ENCODE peak calls at places on chromosomes 4 and X, in ten cellular contexts. W, Y, A, V, C, P, J, L, Q and O are unnamed samples.

GRCh38 chr4:37977471-37978452 is 17.6 kb downstream of the PTTG2 start:
- DNase-seq in W (peak; percentile 86), Y (peak; percentile 90), A (peak; percentile 80), V (peak; percentile 52), C (peak; percentile 72), P (peak; percentile 69), J (peak; percentile 38), L (peak; percentile 28), Q (peak; percentile 4), O (peak; percentile 74)

GRCh38 chr4:163681208-163681821 is 186.8 kb downstream of the TMA16 start:
- DNase-seq in W (peak; percentile 61), Y (no peak), A (no peak), V (peak; percentile 15), C (no peak), P (peak; percentile 3), J (no peak), L (no peak), Q (no peak), O (peak; percentile 24)

GRCh38 chr4:173243917-173244658 is 75.5 kb downstream of the GALNT7 start:
- DNase-seq in W (no peak), Y (no peak), A (no peak), V (no peak), C (peak; percentile 56), P (no peak), J (no peak), L (no peak), Q (no peak), O (no peak)

GRCh38 chr4:1047106-1047975 is 35.9 kb downstream of the FGFRL1 start:
- DNase-seq in W (no peak), Y (peak; percentile 67), A (no peak), V (peak; percentile 24), C (peak; percentile 71), P (peak; percentile 71), J (no peak), L (no peak), Q (no peak), O (no peak)

GRCh38 chr4:82601242-82602015 is 39.6 kb upstream of the TMEM150C start:
- DNase-seq in W (peak; percentile 6), Y (no peak), A (no peak), V (no peak), C (no peak), P (no peak), J (no peak), L (no peak), Q (no peak), O (no peak)

GRCh38 chr4:20603671-20604313 is 96.5 kb upstream of the PACRGL start:
- DNase-seq in W (no peak), Y (no peak), A (no peak), V (no peak), C (no peak), P (peak; percentile 86), J (no peak), L (peak; percentile 2), Q (no peak), O (no peak)

GRCh38 chrX:110145854-110146253 is 142.9 kb downstream of the TMEM164 start:
- DNase-seq in W (peak; percentile 47), Y (no peak), A (peak; percentile 58), V (no peak), C (peak; percentile 39), P (peak; percentile 36), J (no peak), L (no peak), Q (no peak), O (peak; percentile 53)

GRCh38 chr4:13160906-13161305 is 323.2 kb downstream of the RAB28 start:
- DNase-seq in W (no peak), Y (no peak), A (no peak), V (no peak), C (no peak), P (no peak), J (no peak), L (peak; percentile 9), Q (no peak), O (no peak)

DNA sequence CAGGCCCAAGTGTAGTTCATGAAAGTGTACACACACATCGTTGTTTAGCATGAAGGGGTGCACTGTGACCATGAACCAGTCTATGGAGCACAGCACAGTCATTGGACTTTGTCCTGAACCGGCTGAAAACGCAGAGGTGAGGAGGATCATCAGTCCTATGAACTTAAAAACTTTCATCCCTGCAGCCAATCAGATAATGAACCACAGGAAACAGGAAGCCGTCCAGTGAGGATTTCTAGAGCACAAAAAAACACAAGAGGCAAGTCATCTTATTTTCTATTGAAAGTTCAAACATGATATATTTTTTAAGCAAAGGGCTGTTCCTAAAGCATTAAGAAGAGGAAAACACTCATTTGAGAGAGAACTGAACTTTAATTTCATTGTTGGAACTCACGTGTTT is 91.8 kb downstream of the PLAC1 start:
- DNase-seq in W (no peak), Y (no peak), A (no peak), V (no peak), C (no peak), P (peak; percentile 29), J (no peak), L (no peak), Q (no peak), O (no peak)
- TF ChIP-seq POLR2A in W (no peak), Y (no peak), A (no peak), V (no peak), C (no peak), P (no peak), J (no peak), L (no peak), Q (no peak), O (no peak)

DNA sequence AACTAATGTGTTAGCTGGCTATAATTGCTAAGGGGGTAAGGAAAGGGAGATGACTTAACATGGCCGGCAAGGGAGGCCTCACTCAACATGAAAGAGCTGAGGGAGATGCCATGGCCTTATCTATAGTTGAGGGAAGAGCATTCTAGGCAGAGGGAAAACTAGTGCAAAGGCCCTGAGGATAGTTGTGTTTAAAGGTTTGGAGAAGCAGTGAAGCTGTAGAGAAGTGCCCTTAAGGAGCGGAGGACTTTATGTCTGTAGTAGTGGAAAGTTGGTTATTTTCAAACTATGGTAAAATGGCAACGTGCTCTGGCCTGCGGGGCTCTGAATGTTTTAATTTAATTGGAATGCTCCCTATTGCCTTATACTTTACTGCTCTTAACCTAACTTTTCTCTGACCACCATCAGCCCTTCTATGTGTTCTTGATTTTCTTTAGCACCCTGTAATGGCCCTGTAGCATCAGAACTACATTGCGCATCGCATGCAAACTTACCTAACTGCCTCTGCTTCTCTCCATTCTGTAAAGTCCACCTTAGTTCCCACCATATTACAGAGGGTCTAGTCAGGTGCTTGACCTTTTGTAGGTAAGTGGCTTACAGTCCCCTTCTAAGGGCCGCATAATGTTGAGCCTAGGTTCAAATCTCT is 35.8 kb downstream of the ERVMER34-1 start:
- DNase-seq in W (no peak), Y (no peak), A (no peak), V (no peak), C (no peak), P (no peak), J (no peak), L (no peak), Q (no peak), O (no peak)
- TF ChIP-seq POLR2A in W (no peak), Y (no peak), A (no peak), V (peak; percentile 47), C (no peak), P (peak; percentile 44), J (no peak), L (no peak), Q (no peak), O (no peak)

GRCh38 chrX:153764786-153765137 is 713 bp downstream of the PLXNB3 start:
- DNase-seq in W (no peak), Y (peak; percentile 74), A (no peak), V (peak; percentile 19), C (no peak), P (no peak), J (no peak), L (no peak), Q (no peak), O (peak; percentile 20)

GRCh38 chrX:153766871-153767673 is 3.0 kb downstream of the PLXNB3 start:
- DNase-seq in W (no peak), Y (peak; percentile 66), A (peak; percentile 77), V (peak; percentile 14), C (no peak), P (no peak), J (no peak), L (no peak), Q (no peak), O (peak; percentile 37)

GRCh38 chrX:153763989-153764755 is at the start of gene PLXNB3:
- DNase-seq in W (peak; percentile 78), Y (peak; percentile 92), A (peak; percentile 93), V (peak; percentile 85), C (peak; percentile 88), P (peak; percentile 56), J (peak; percentile 79), L (peak; percentile 84), Q (no peak), O (peak; percentile 92)

GRCh38 chrX:153766098-153766817 is 2.2 kb downstream of the PLXNB3 start:
- DNase-seq in W (peak; percentile 88), Y (peak; percentile 77), A (peak; percentile 73), V (peak; percentile 38), C (no peak), P (peak; percentile 58), J (no peak), L (peak; percentile 89), Q (no peak), O (peak; percentile 36)

DNA sequence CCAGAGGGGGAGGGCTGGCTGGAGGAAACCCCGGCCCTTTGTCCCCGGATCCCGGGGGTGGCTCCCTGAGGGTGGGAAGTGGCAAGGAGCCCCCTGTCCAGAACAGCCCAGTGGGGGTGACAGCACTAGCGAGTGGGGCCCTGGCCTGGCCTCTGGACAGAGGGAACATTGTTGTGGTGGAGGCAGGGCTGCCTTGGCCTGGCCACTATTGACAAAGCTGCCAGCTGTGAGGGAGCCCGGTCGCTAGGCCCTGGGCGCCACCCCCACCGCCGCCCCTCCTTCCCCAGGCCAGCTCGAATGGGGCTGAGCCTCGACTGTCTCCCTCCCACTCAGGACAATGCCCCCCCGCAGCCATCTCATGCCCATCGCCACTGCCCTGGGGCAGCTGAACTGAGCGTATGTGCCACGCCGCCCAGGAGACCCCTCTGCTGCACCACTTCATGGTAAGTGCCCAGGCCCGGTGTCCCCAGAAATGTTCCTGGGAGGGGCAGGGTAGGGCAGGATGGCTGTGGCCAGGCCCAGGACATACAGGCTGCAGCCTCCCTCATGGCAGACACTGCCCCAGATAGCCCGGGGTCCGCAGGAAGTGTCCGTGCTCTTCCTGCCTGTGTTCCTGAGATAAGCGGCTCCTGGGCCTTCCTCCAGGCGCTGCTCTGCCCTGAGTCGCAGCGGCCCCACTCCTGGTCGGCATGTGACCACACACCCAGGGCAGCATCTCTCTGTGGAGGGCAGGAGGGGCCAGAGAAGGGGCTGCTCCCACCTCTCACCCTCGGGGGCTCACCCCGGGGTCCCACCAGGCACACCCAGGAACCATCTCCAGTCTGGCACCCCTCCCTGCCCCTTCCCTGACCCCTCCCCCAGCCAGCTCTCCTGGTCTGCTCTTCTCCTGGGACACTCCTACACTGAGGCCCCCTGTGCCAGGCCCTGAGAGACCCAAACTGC is 1.4 kb downstream of the PLXNB3 start:
- DNase-seq in W (no peak), Y (peak; percentile 78), A (peak; percentile 69), V (peak; percentile 22), C (peak; percentile 37), P (peak; percentile 52), J (no peak), L (no peak), Q (no peak), O (no peak)
- TF ChIP-seq POLR2A in W (no peak), Y (no peak), A (peak; percentile 12), V (no peak), C (no peak), P (no peak), J (no peak), L (no peak), Q (no peak), O (no peak)

DNA sequence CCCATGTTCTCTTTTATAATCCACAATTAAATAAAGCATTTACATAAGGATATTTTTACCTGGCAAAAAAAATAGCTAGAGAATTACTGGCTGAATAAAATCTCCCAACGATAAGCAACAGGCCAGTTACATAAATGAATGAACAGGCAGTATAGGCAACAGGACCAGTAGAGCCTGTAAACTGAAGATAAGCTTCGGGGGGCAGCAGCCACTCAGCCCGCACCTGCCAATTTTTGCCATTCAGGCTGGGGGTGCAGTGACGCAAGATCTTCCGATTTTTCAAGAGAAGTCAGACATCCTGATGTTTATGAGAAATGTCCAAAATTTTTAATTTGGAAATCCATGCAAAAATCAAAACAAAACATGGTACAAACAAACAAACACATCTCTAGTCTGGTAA is 49.0 kb upstream of the CDKN2AIP start:
- DNase-seq in W (no peak), Y (no peak), A (no peak), V (no peak), C (no peak), P (no peak), J (no peak), L (no peak), Q (no peak), O (no peak)
- TF ChIP-seq POLR2A in W (no peak), Y (no peak), A (no peak), V (no peak), C (no peak), P (no peak), J (no peak), L (no peak), Q (no peak), O (no peak)